ENCODE peak calls at places on chromosomes 4 and X, in six cellular contexts. X, C, F, L, Q and O are unnamed samples.

GRCh38 chrX:115177941-115178340 is 11.3 kb upstream of the RBMXL3 start:
- DNase-seq in X (no peak), C (no peak), F (peak; percentile 6), L (no peak), Q (no peak), O (no peak)

GRCh38 chrX:24019448-24019847 is 7.5 kb downstream of the KLHL15 start:
- DNase-seq in X (no peak), C (no peak), F (no peak), L (no peak), Q (no peak), O (no peak)

GRCh38 chrX:18885317-18886004 is 98.5 kb downstream of the PHKA2 start:
- DNase-seq in X (no peak), C (no peak), F (peak; percentile 45), L (no peak), Q (no peak), O (peak; percentile 17)

GRCh38 chr4:742742-743311 is 37.2 kb downstream of the PCGF3 start:
- DNase-seq in X (peak; percentile 77), C (no peak), F (no peak), L (peak; percentile 84), Q (no peak), O (peak; percentile 80)

GRCh38 chr4:156238171-156238570 is 284.5 kb upstream of the CTSO start:
- DNase-seq in X (no peak), C (no peak), F (no peak), L (no peak), Q (no peak), O (no peak)

GRCh38 chr4:85106805-85107336 is 140.4 kb upstream of the WDFY3 start:
- DNase-seq in X (no peak), C (no peak), F (no peak), L (no peak), Q (no peak), O (no peak)

GRCh38 chr4:140135529-140136021 is 18.4 kb downstream of the MAML3 start:
- DNase-seq in X (no peak), C (no peak), F (peak; percentile 73), L (peak; percentile 40), Q (no peak), O (no peak)

GRCh38 chr4:1315838-1316536 is 26.3 kb downstream of the MAEA start:
- DNase-seq in X (no peak), C (no peak), F (no peak), L (no peak), Q (no peak), O (no peak)

GRCh38 chr4:110107868-110108267 is 90.5 kb downstream of the ELOVL6 start:
- DNase-seq in X (no peak), C (no peak), F (no peak), L (no peak), Q (no peak), O (no peak)

GRCh38 chr4:1583859-1584258 is 100.3 kb downstream of the FAM53A start:
- DNase-seq in X (no peak), C (no peak), F (no peak), L (no peak), Q (no peak), O (no peak)

GRCh38 chr4:56742080-56742871 is 61.2 kb upstream of the HOPX start:
- DNase-seq in X (no peak), C (peak; percentile 40), F (peak; percentile 65), L (no peak), Q (no peak), O (no peak)

GRCh38 chr4:126850286-126850685 is 782.5 kb upstream of the INTU start:
- DNase-seq in X (peak; percentile 75), C (peak; percentile 92), F (peak; percentile 99), L (no peak), Q (peak; percentile 80), O (no peak)

GRCh38 chr4:151652841-151653547 is 107.8 kb downstream of the GATB start:
- DNase-seq in X (no peak), C (no peak), F (no peak), L (no peak), Q (no peak), O (no peak)

GRCh38 chrX:137387646-137388045 is 178.3 kb upstream of the ZIC3 start:
- DNase-seq in X (no peak), C (no peak), F (no peak), L (no peak), Q (no peak), O (no peak)

GRCh38 chrX:45697591-45697990 is 496.9 kb upstream of the DIPK2B start:
- DNase-seq in X (no peak), C (no peak), F (peak; percentile 75), L (no peak), Q (no peak), O (no peak)

GRCh38 chr4:6041794-6042193 is 23.6 kb upstream of the C4orf50 start:
- DNase-seq in X (no peak), C (no peak), F (no peak), L (no peak), Q (no peak), O (no peak)
- TF ChIP-seq CTCF in X (no peak), C (no peak), F (no peak), L (no peak), Q (no peak), O (no peak)

DNA sequence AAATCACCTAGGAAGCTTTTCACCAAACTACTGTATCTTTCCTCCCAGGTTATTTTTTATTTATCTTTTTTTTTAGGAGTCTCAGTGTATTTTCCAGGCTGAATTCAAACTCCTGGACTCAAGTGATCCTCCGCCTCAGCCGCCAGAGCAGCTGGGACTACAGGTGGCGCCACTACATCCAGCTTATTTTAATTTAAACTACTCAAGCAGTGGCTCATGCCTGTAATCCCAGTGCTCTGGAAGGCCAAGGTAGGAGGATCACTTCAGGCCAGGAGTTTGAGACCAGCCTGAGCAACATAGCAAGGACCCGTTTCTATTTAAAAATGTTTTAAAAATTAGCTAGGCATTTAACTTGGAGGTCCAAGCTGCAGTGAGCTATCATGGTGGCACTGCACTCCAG is 37.8 kb downstream of the LEF1 start:
- DNase-seq in X (no peak), C (no peak), F (no peak), L (no peak), Q (no peak), O (peak; percentile 57)
- H3K4me3 ChIP-seq in X (no peak overlapping the region), C (no peak overlapping the region), F (no peak overlapping the region), L (no peak overlapping the region), Q (no peak overlapping the region), O (no peak overlapping the region)

DNA sequence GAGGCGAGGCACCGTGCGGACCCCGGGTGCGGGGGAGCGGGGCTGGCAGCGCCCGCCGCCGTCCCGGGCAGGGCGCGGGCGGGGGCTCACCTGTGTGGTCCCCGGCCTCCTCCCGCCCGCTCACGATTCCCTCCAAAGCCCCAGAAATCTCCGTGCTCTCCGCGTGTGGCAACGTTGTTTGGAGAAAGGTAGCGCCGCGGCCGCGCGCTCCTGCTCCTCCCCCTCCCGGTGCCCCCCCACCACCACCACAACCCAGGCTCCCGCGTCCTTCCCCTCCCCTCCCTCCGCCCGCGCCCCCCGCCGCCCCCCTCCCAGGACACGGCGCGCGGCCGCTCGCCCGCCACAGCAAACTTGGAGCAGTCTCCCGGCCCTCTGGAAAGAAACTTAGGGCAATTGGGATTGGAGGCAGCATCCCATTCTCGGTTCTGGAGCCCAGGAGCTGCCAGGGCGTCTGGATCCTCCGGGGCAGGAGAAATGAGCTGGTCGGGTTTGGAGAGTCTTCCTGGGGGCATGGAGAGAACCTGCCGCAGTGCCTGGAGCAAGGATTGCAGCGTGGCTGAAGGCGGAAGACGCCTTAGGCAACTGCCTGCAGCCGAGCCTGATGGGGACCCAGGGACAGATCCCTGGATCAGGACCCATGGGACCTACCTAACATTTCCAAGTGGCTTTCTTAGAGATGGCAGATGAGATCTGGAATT is 854 bp downstream of the KLF3 start:
- DNase-seq in X (peak; percentile 60), C (no peak), F (peak; percentile 48), L (peak; percentile 79), Q (no peak), O (peak; percentile 60)
- TF ChIP-seq CTCF in X (no peak), C (no peak), F (no peak), L (no peak), Q (no peak), O (no peak)

GRCh38 chr4:94714360-94714759 is 43.4 kb upstream of the BMPR1B start:
- DNase-seq in X (no peak), C (no peak), F (peak; percentile 36), L (no peak), Q (no peak), O (no peak)

GRCh38 chr4:94711635-94712034 is 46.1 kb upstream of the BMPR1B start:
- DNase-seq in X (no peak), C (no peak), F (peak; percentile 56), L (no peak), Q (no peak), O (no peak)

GRCh38 chr4:94714761-94715160 is 43.0 kb upstream of the BMPR1B start:
- DNase-seq in X (no peak), C (peak; percentile 83), F (peak; percentile 87), L (no peak), Q (no peak), O (no peak)
- H3K4me3 ChIP-seq in X (no peak overlapping the region), C (no peak overlapping the region), F (no peak overlapping the region), L (no peak overlapping the region), Q (no peak overlapping the region), O (no peak overlapping the region)

GRCh38 chr4:37132351-37132989 is 112.1 kb upstream of the NWD2 start:
- DNase-seq in X (peak; percentile 11), C (no peak), F (no peak), L (no peak), Q (no peak), O (peak; percentile 57)
- TF ChIP-seq CTCF in X (no peak), C (no peak), F (no peak), L (no peak), Q (no peak), O (peak; percentile 47)

GRCh38 chrX:39818750-39819149 is 279.0 kb downstream of the BCOR start:
- DNase-seq in X (no peak), C (no peak), F (no peak), L (no peak), Q (no peak), O (no peak)

GRCh38 chrX:39821709-39822095 is 276.1 kb downstream of the BCOR start:
- DNase-seq in X (no peak), C (no peak), F (no peak), L (no peak), Q (no peak), O (no peak)

GRCh38 chrX:39822133-39822748 is 275.5 kb downstream of the BCOR start:
- DNase-seq in X (no peak), C (no peak), F (no peak), L (no peak), Q (no peak), O (peak; percentile 24)

GRCh38 chrX:39821011-39821708 is 276.6 kb downstream of the BCOR start:
- DNase-seq in X (no peak), C (no peak), F (peak; percentile 16), L (no peak), Q (no peak), O (peak; percentile 53)

DNA sequence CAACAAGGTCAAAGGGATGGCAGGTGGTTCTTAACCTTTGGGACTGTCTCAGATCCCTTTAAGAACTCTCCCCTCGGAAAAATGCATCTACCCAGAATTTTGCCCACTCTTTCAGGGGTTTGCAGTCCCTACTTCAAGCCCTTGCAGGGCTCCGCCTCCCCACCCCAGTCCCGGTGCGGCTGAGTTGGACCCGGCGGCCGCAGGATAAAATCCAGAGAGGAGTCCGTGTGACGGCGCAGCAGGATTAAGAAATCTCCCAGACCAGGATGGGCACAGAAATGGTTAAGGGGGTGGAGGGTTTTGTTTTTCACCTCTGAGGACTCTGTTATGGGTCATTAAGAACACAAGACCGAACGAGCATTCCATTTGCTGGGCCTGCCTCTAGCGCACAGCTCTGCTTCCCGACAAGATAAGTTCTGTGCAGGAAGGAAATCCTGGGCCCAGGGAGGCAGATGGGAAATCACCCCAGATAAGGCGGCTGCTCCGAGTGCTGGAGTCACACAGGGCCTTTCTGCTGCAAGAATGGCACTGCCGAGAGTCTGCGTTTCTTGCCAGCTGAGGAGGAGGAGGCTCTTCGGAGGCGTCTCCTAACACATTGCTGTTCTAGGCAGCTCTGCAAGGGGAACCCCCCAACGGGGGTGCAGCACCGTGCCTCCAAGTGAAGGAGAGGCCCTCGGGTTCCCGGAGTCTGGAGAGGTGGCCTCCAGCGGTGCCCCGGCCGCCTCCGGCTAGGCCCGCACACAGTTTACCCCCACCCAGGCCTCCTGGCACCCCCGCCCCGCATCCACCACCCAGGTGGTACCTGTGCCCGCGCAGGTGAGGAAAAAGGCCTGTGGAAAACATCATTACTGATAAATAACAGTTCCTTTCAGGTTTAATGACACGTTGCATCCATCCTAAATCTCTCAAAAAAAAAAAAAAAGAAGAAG is 277.6 kb downstream of the BCOR start:
- DNase-seq in X (no peak), C (no peak), F (no peak), L (no peak), Q (no peak), O (peak; percentile 36)
- H3K4me3 ChIP-seq in X (no peak overlapping the region), C (no peak overlapping the region), F (peak overlapping the region; percentile 28), L (no peak overlapping the region), Q (peak overlapping the region; percentile 29), O (peak overlapping the region; percentile 58)